ENCODE peak calls at places on chromosomes 4 and X, in nine cellular contexts. S is ovary, J is sigmoid colon, Y is tibial nerve, Z is A549, M is K562, N is suprapubic skin, O is upper lobe of left lung, H is GM12878. R is an unnamed sample.

GRCh38 chrX:118839334-118839958 is 15.8 kb downstream of the ZCCHC12 start:
- DNase-seq in M (peak; percentile 75), N (peak; percentile 84), Y (peak; percentile 84), J (peak; percentile 87), O (peak; percentile 85), H (no peak), S (peak; percentile 77), Z (peak; percentile 80), R (peak; percentile 80)

GRCh38 chrX:30615229-30615628 is 37.7 kb upstream of the TASL start:
- DNase-seq in O (no peak), Y (no peak), N (no peak), Z (no peak), S (no peak), J (no peak), M (no peak), H (no peak), R (no peak)

GRCh38 chr4:180285796-180286195 is 1957.4 kb upstream of the TENM3 start:
- DNase-seq in Z (no peak), M (no peak), O (no peak), S (no peak), J (no peak), N (no peak), H (peak; percentile 34), Y (no peak), R (no peak)

GRCh38 chr4:242121-242848 is 63.0 kb downstream of the ZNF732 start:
- DNase-seq in Z (peak; percentile 55), H (peak; percentile 34), J (peak; percentile 84), M (peak; percentile 54), S (peak; percentile 68), N (no peak), O (peak; percentile 77), Y (peak; percentile 40), R (peak; percentile 70)

GRCh38 chr4:173538148-173538902 is 8.3 kb upstream of the HAND2 start:
- DNase-seq in H (no peak), J (peak; percentile 81), Z (no peak), Y (no peak), M (no peak), O (no peak), S (no peak), N (no peak), R (no peak)

GRCh38 chr4:137393043-137393442 is 139.3 kb downstream of the PCDH18 start:
- DNase-seq in M (no peak), J (no peak), N (no peak), H (no peak), Y (peak; percentile 34), O (no peak), S (no peak), Z (no peak), R (no peak)

GRCh38 chr4:42066402-42066801 is 76.1 kb downstream of the SLC30A9 start:
- DNase-seq in M (no peak), S (no peak), O (no peak), N (no peak), Z (no peak), Y (no peak), H (no peak), J (no peak), R (no peak)

GRCh38 chr4:96164814-96165351 is 325.0 kb downstream of the PDHA2 start:
- DNase-seq in O (no peak), Y (no peak), J (no peak), N (no peak), S (no peak), H (no peak), M (no peak), Z (no peak), R (no peak)

GRCh38 chr4:67723949-67724348 is 23.0 kb upstream of the UBA6 start:
- DNase-seq in J (no peak), S (no peak), Z (no peak), M (no peak), Y (no peak), O (no peak), H (no peak), N (no peak), R (no peak)

GRCh38 chr4:113620032-113620431 is 141.5 kb downstream of the CAMK2D start:
- DNase-seq in J (no peak), O (no peak), N (no peak), H (no peak), Y (no peak), Z (no peak), S (no peak), M (no peak), R (no peak)

GRCh38 chr4:82721819-82722423 is 76.7 kb downstream of the SCD5 start:
- DNase-seq in S (no peak), Z (peak; percentile 41), O (no peak), H (no peak), M (peak; percentile 35), N (no peak), Y (no peak), J (no peak), R (no peak)

GRCh38 chr4:186137193-186137792 is 32.8 kb downstream of the FAM149A start:
- DNase-seq in H (no peak), J (no peak), O (no peak), S (no peak), N (no peak), Z (peak; percentile 11), Y (no peak), M (no peak), R (no peak)

GRCh38 chr4:6087669-6088068 is 69.4 kb upstream of the C4orf50 start:
- DNase-seq in N (peak; percentile 53), O (no peak), Y (no peak), J (peak; percentile 45), H (no peak), M (peak; percentile 15), S (no peak), Z (peak; percentile 54), R (no peak)

GRCh38 chrX:24148118-24148517 is 1.4 kb upstream of the ZFX start:
- DNase-seq in Z (no peak), S (no peak), M (no peak), Y (no peak), N (no peak), J (no peak), H (no peak), O (no peak), R (no peak)

GRCh38 chr4:85828295-85828910 is 353.5 kb downstream of the ARHGAP24 start:
- DNase-seq in H (no peak), N (no peak), O (no peak), S (no peak), J (no peak), Z (no peak), M (no peak), Y (no peak), R (no peak)

GRCh38 chr4:78720994-78721677 is 55.0 kb upstream of the BMP2K start:
- DNase-seq in O (no peak), N (no peak), Y (peak; percentile 7), S (no peak), Z (no peak), J (no peak), H (no peak), M (peak; percentile 83), R (peak; percentile 14)

DNA sequence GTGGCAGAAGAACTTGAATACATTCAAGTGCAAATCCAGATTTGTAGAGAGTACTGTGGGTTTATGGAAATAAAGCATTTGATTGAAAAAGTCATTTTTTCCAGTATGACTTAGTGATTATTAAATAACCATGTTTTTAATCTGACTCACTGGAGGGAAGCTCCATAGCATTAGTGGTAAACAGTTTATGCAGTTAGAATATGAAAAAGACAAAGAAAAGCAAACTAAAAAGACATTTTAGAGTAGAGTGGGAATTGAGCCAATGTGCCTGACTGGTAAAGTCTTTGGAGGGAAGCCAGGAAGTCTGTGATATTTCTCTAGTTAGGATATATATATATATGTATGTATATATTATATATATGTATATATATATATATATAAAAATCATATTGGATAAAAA is 53.4 kb downstream of the FAT4 start:
- DNase-seq in J (no peak), S (no peak), N (no peak), M (no peak), Y (no peak), H (no peak), O (no peak), Z (no peak), R (no peak)
- TF ChIP-seq EP300 in J (no peak), S (no peak), N (no peak), M (no peak), Y (no peak), H (no peak), O (no peak), Z (no peak), R (no peak)

GRCh38 chr4:176566769-176567168 is 226.0 kb downstream of the VEGFC start:
- DNase-seq in J (no peak), S (no peak), Y (no peak), N (no peak), M (no peak), H (no peak), O (no peak), Z (peak; percentile 25), R (no peak)

GRCh38 chr4:176565044-176565443 is 227.7 kb downstream of the VEGFC start:
- DNase-seq in S (no peak), M (no peak), N (no peak), Y (no peak), Z (peak; percentile 14), H (no peak), O (no peak), J (no peak), R (no peak)

GRCh38 chr4:176563591-176563990 is 229.1 kb downstream of the VEGFC start:
- DNase-seq in N (no peak), J (no peak), Y (no peak), S (no peak), Z (peak; percentile 80), H (no peak), O (no peak), M (no peak), R (no peak)

GRCh38 chr4:176575141-176575731 is 217.5 kb downstream of the VEGFC start:
- DNase-seq in N (no peak), J (no peak), S (no peak), M (no peak), O (no peak), Z (no peak), Y (no peak), H (no peak), R (no peak)

GRCh38 chr4:176569301-176569700 is 223.4 kb downstream of the VEGFC start:
- DNase-seq in H (no peak), M (no peak), N (no peak), Z (peak; percentile 47), J (no peak), Y (no peak), O (no peak), S (no peak), R (no peak)
- TF ChIP-seq CTCF in H (no peak), M (no peak), N (no peak), Z (no peak), J (no peak), Y (no peak), O (no peak), S (no peak), R (no peak)

GRCh38 chr4:157221895-157222763 is 1.6 kb downstream of the GRIA2 start:
- DNase-seq in N (no peak), J (no peak), Z (no peak), Y (no peak), M (no peak), S (no peak), O (no peak), H (no peak), R (no peak)
- TF ChIP-seq POLR2A in N (no peak), J (no peak), Z (no peak), Y (no peak), M (no peak), S (no peak), O (no peak), H (no peak), R (no peak)

DNA sequence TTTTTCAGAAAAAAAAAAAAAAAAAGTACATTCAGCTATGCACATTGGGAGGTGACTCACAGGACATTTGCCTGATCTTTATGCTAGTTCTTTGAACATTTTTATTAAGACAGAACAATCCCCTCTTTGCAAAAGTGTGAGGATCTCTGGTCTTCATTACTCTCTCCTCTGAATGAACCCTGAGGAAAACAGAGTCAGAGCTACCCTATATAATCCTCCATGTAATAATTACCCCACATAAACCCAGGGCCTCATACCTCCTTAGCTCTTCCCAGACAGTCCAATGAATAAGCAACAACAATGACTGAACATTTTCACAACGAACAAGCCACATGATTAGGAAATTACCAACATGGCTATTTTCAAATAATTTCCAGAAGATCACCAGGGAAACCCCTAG is 37.9 kb downstream of the TBC1D9 start:
- DNase-seq in H (no peak), O (no peak), Z (no peak), S (no peak), J (no peak), Y (no peak), M (no peak), N (no peak), R (no peak)
- TF ChIP-seq EP300 in H (no peak), O (no peak), Z (no peak), S (no peak), J (no peak), Y (no peak), M (no peak), N (no peak), R (no peak)

R was measured in transverse colon.